ENCODE peak calls at places on chromosomes 12 and 14, in seven cellular contexts. M is neuronal stem cell, I is OCI-LY7, V is adipocyte, O is mucosa of descending colon, B is psoas muscle, Y is GM23338. Q is an unnamed sample.

GRCh38 chr14:80087411-80087810 is 123.9 kb downstream of the DIO2 start:
- DNase-seq in M (no peak), I (no peak), V (no peak), O (no peak), B (no peak), Y (no peak), Q (no peak)

GRCh38 chr12:126443977-126444376 is 1378.7 kb downstream of the AACS start:
- DNase-seq in M (no peak), I (no peak), V (no peak), O (no peak), B (no peak), Y (no peak), Q (no peak)

GRCh38 chr14:71438684-71439083 is 493.5 kb upstream of the RGS6 start:
- DNase-seq in M (no peak), I (no peak), V (no peak), O (no peak), B (no peak), Y (no peak), Q (no peak)

GRCh38 chr14:61536661-61537566 is 158.4 kb upstream of the HIF1A start:
- DNase-seq in M (no peak), I (no peak), V (no peak), O (no peak), B (no peak), Y (no peak), Q (no peak)

GRCh38 chr14:102813691-102814090 is 36.4 kb downstream of the TRAF3 start:
- DNase-seq in M (no peak), I (no peak), V (no peak), O (no peak), B (no peak), Y (no peak), Q (no peak)

GRCh38 chr12:122003646-122004611 is 17.8 kb upstream of the BCL7A start:
- DNase-seq in M (no peak), I (peak), V (peak), O (peak), B (no peak), Y (no peak), Q (no peak)

GRCh38 chr12:32437095-32437515 is 37.7 kb downstream of the FGD4 start:
- DNase-seq in M (no peak), I (no peak), V (peak), O (no peak), B (no peak), Y (no peak), Q (peak)

GRCh38 chr14:45015133-45015532 is 53.1 kb downstream of the TOGARAM1 start:
- DNase-seq in M (no peak), I (no peak), V (no peak), O (no peak), B (no peak), Y (no peak), Q (no peak)

GRCh38 chr14:42459171-42459685 is 852.6 kb downstream of the LRFN5 start:
- DNase-seq in M (no peak), I (no peak), V (no peak), O (no peak), B (no peak), Y (no peak), Q (no peak)

GRCh38 chr14:105083926-105084685 is 18.9 kb upstream of the GPR132 start:
- DNase-seq in M (no peak), I (no peak), V (no peak), O (no peak), B (no peak), Y (no peak), Q (no peak)

GRCh38 chr12:89393551-89394121 is 41.3 kb upstream of the DUSP6 start:
- DNase-seq in M (no peak), I (no peak), V (no peak), O (no peak), B (no peak), Y (no peak), Q (no peak)

GRCh38 chr12:131457028-131457310 is 253.9 kb upstream of the SFSWAP start:
- DNase-seq in M (no peak), I (no peak), V (no peak), O (no peak), B (no peak), Y (no peak), Q (no peak)

GRCh38 chr14:52840916-52841315 is 49.5 kb upstream of the GNPNAT1 start:
- DNase-seq in M (no peak), I (no peak), V (peak), O (no peak), B (no peak), Y (no peak), Q (peak)

GRCh38 chr12:39277416-39277815 is 165.5 kb downstream of the KIF21A start:
- DNase-seq in M (no peak), I (no peak), V (no peak), O (no peak), B (no peak), Y (no peak), Q (peak)

GRCh38 chr14:76922599-76922998 is 96.4 kb downstream of the LRRC74A start:
- DNase-seq in M (no peak), I (no peak), V (no peak), O (no peak), B (no peak), Y (peak), Q (no peak)

GRCh38 chr12:105935981-105936380 is 202.8 kb downstream of the NUAK1 start:
- DNase-seq in M (no peak), I (no peak), V (peak), O (no peak), B (no peak), Y (no peak), Q (peak)

GRCh38 chr14:100738704-100739131 is 12.0 kb downstream of the DLK1 start:
- DNase-seq in M (no peak), I (no peak), V (no peak), O (no peak), B (no peak), Y (no peak), Q (no peak)

GRCh38 chr12:51926718-51927117 is 19.4 kb downstream of the ACVRL1 start:
- DNase-seq in M (no peak), I (peak), V (no peak), O (no peak), B (no peak), Y (peak), Q (peak)

GRCh38 chr12:28023156-28023887 is 50.8 kb upstream of the PTHLH start:
- DNase-seq in M (no peak), I (no peak), V (peak), O (no peak), B (no peak), Y (no peak), Q (peak)

GRCh38 chr14:76143642-76144041 is 8.1 kb upstream of the GPATCH2L start:
- DNase-seq in M (no peak), I (no peak), V (no peak), O (no peak), B (no peak), Y (no peak), Q (no peak)

GRCh38 chr14:96592591-96593388 is 90.6 kb downstream of the PAPOLA start:
- DNase-seq in M (peak), I (no peak), V (peak), O (no peak), B (no peak), Y (peak), Q (peak)

GRCh38 chr12:122837306-122838265 is 2.3 kb downstream of the HIP1R start:
- DNase-seq in M (no peak), I (peak), V (no peak), O (no peak), B (no peak), Y (no peak), Q (peak)

GRCh38 chr12:26469801-26470200 is 274.4 kb downstream of the SSPN start:
- DNase-seq in M (no peak), I (no peak), V (no peak), O (no peak), B (no peak), Y (no peak), Q (no peak)

GRCh38 chr12:73421832-73422231 is 1115.8 kb upstream of the ATXN7L3B start:
- DNase-seq in M (no peak), I (no peak), V (peak), O (no peak), B (no peak), Y (no peak), Q (peak)

GRCh38 chr14:104350463-104351185 is 212.2 kb downstream of the KIF26A start:
- DNase-seq in M (no peak), I (no peak), V (peak), O (no peak), B (no peak), Y (no peak), Q (no peak)

GRCh38 chr14:77376380-77376770 is 519 bp downstream of the TMED8 start:
- DNase-seq in M (peak), I (peak), V (no peak), O (peak), B (peak), Y (peak), Q (peak)

GRCh38 chr12:103800252-103800771 is 40.7 kb downstream of the NT5DC3 start:
- DNase-seq in M (no peak), I (no peak), V (no peak), O (peak), B (peak), Y (no peak), Q (no peak)

GRCh38 chr14:73290279-73290678 is 53.0 kb downstream of the PAPLN start:
- DNase-seq in M (no peak), I (no peak), V (no peak), O (no peak), B (no peak), Y (no peak), Q (no peak)

GRCh38 chr12:102954143-102954542 is 3.3 kb upstream of the ASCL1 start:
- DNase-seq in M (no peak), I (no peak), V (no peak), O (no peak), B (no peak), Y (no peak), Q (no peak)

GRCh38 chr14:94752575-94752974 is 17.3 kb downstream of the GSC start:
- DNase-seq in M (no peak), I (no peak), V (no peak), O (no peak), B (no peak), Y (no peak), Q (no peak)

GRCh38 chr12:104285740-104286537 is 17.6 kb upstream of the EID3 start:
- DNase-seq in M (no peak), I (peak), V (peak), O (no peak), B (no peak), Y (no peak), Q (peak)

GRCh38 chr12:91663331-91663998 is 480.8 kb upstream of the DCN start:
- DNase-seq in M (no peak), I (no peak), V (no peak), O (no peak), B (no peak), Y (no peak), Q (no peak)

GRCh38 chr12:11927311-11927935 is 143.3 kb upstream of the BCL2L14 start:
- DNase-seq in M (peak), I (no peak), V (no peak), O (peak), B (no peak), Y (peak), Q (no peak)

GRCh38 chr14:104938960-104939359 is 14.3 kb downstream of the PLD4 start:
- DNase-seq in M (no peak), I (no peak), V (no peak), O (no peak), B (no peak), Y (no peak), Q (no peak)

GRCh38 chr14:68690106-68690960 is 102.5 kb downstream of the ZFP36L1 start:
- DNase-seq in M (no peak), I (no peak), V (no peak), O (no peak), B (no peak), Y (no peak), Q (no peak)

GRCh38 chr12:131673519-131674265 is 37.2 kb upstream of the SFSWAP start:
- DNase-seq in M (no peak), I (no peak), V (no peak), O (no peak), B (no peak), Y (no peak), Q (peak)

GRCh38 chr12:77343291-77343690 is 277.9 kb upstream of the E2F7 start:
- DNase-seq in M (no peak), I (no peak), V (peak), O (no peak), B (no peak), Y (no peak), Q (peak)

GRCh38 chr14:57087841-57088240 is 180.9 kb downstream of the EXOC5 start:
- DNase-seq in M (no peak), I (no peak), V (no peak), O (no peak), B (no peak), Y (no peak), Q (no peak)

GRCh38 chr14:57085043-57085442 is 183.7 kb downstream of the EXOC5 start:
- DNase-seq in M (no peak), I (no peak), V (no peak), O (no peak), B (no peak), Y (no peak), Q (no peak)

GRCh38 chr14:57089901-57090300 is 178.8 kb downstream of the EXOC5 start:
- DNase-seq in M (no peak), I (no peak), V (no peak), O (no peak), B (no peak), Y (no peak), Q (no peak)

GRCh38 chr14:57085801-57086200 is 182.9 kb downstream of the EXOC5 start:
- DNase-seq in M (no peak), I (no peak), V (no peak), O (no peak), B (no peak), Y (no peak), Q (no peak)

GRCh38 chr14:57086271-57087162 is 182.2 kb downstream of the EXOC5 start:
- DNase-seq in M (no peak), I (no peak), V (no peak), O (no peak), B (no peak), Y (no peak), Q (no peak)
- H3K4me3 ChIP-seq in M (no peak), I (no peak), V (no peak), O (no peak), B (no peak), Y (no peak), Q (no peak)

DNA sequence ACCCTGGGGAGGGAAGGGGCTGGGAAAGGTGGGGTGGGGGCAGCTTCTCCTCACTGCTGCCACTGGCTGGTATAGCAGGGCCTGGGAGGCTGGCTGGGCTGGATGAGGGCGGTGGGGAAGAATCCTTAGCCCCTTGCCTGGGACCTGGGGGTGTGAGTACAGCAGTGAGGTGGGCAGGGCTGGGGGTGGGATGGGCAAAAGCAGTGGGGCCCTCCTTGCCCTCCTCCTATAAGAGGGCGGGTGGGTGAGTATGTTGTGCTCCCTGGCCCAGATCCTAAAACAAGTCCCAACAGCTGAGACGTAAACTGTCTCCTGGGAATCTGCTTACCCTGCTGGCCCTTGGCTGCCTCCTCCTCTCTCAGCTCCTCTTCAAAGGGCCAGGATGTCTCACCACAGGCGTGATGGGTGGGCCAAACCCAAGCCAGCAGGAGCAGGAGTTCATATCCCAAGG is 2.2 kb downstream of the NCKAP5L start:
- DNase-seq in M (no peak), I (no peak), V (peak), O (no peak), B (no peak), Y (no peak), Q (peak)
- H3K4me3 ChIP-seq in M (peak), I (no peak), V (peak), O (no peak), B (peak), Y (no peak), Q (no peak)

GRCh38 chr12:45973526-45973925 is 16.8 kb downstream of the SCAF11 start:
- DNase-seq in M (no peak), I (no peak), V (peak), O (no peak), B (no peak), Y (no peak), Q (no peak)
- H3K4me3 ChIP-seq in M (no peak), I (no peak), V (no peak), O (no peak), B (no peak), Y (no peak), Q (no peak)

GRCh38 chr12:30063435-30063945 is 279.7 kb upstream of the TMTC1 start:
- DNase-seq in M (no peak), I (no peak), V (no peak), O (no peak), B (no peak), Y (no peak), Q (no peak)

GRCh38 chr12:30067156-30067555 is 283.4 kb upstream of the TMTC1 start:
- DNase-seq in M (no peak), I (no peak), V (peak), O (no peak), B (no peak), Y (no peak), Q (peak)

GRCh38 chr12:30064906-30065305 is 281.2 kb upstream of the TMTC1 start:
- DNase-seq in M (no peak), I (no peak), V (no peak), O (no peak), B (no peak), Y (no peak), Q (no peak)
- H3K4me3 ChIP-seq in M (no peak), I (no peak), V (no peak), O (no peak), B (no peak), Y (no peak), Q (no peak)

GRCh38 chr12:8036366-8036765 is 3.9 kb downstream of the FOXJ2 start:
- DNase-seq in M (no peak), I (no peak), V (no peak), O (no peak), B (peak), Y (no peak), Q (no peak)

GRCh38 chr12:8035440-8036010 is 3.0 kb downstream of the FOXJ2 start:
- DNase-seq in M (no peak), I (no peak), V (no peak), O (no peak), B (no peak), Y (no peak), Q (no peak)

GRCh38 chr12:8038659-8039114 is 6.2 kb downstream of the FOXJ2 start:
- DNase-seq in M (peak), I (no peak), V (peak), O (peak), B (peak), Y (peak), Q (peak)

GRCh38 chr12:8037947-8038346 is 5.4 kb downstream of the FOXJ2 start:
- DNase-seq in M (no peak), I (no peak), V (no peak), O (no peak), B (no peak), Y (peak), Q (peak)

GRCh38 chr12:8037046-8037663 is 4.6 kb downstream of the FOXJ2 start:
- DNase-seq in M (no peak), I (peak), V (no peak), O (no peak), B (no peak), Y (no peak), Q (no peak)
- H3K4me3 ChIP-seq in M (no peak), I (no peak), V (no peak), O (no peak), B (peak), Y (peak), Q (no peak)

DNA sequence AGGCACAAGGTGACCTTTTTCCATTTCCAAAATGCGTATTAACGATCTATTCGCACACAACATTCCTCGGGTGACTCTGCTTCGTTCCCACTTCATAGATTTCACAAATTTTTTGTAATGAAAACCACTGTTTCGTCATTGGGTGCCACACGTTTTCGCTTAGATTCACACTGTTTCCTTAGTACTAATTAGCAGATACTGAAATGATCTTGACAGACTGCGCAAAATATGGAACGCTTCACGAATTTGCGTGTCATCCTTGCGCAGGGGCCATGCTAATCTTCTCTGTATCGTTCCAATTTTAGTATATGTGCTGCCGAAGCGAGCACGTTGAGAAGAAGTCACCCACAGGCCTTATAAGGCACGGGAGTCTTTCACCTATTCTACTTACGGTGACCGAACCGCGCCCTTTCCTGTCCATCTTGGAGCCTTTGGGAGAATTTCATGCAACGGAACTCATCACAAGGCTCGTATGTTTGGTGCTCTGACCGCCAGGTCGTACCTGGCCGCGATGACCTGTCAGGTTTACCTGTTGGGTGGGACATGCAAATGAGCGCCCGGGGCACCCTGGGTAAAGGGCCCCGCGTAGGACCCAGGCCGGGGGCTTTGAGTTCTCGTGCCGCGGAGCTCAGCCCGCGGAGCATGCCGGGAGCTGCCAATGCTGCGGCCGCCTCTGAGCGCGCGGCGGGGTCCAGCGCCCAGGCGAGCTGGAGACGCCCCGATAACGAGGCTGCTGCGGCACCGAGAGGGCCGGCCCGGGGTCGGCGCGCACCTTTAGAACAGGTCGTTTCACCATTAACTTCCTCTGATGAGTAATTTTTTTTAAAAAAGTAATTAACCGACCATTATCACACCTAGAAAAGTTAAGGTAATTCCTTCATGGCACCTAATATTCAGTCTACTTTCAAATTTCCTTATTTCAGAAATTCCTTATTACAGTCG is at the start of gene RNU6-8:
- DNase-seq in M (peak), I (peak), V (peak), O (peak), B (peak), Y (peak), Q (peak)
- H3K4me3 ChIP-seq in M (peak), I (peak), V (peak), O (peak), B (peak), Y (peak), Q (peak)

DNA sequence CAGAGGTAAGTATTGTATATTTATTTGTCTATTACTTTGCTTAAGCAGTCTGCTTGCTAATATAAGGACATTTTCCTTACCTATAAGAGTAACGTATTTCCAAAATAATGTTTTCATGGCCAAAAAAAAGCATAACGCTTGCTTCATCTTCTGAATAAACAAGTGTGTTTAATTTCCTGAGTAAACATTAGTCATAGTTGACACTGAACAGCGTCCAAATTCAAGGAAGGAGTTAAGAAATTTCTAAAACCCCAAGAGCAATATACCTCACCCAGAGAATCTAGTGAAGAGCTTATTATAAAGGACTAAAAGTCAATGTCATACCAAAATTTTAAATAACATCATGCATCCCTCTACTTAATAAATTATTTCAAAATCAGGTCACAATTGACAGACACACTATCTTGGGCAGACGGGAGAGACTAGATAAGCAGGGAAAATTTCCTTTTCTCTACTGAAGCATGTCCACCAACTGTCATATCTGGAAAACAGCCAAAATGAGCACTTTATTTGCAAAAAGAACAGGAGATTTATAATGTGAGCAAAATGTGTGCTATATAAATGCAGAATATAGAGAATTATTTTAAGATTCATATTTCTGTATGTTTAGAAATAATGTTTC is 25.1 kb downstream of the ANKS1B start:
- DNase-seq in M (no peak), I (no peak), V (peak), O (no peak), B (no peak), Y (no peak), Q (peak)
- H3K4me3 ChIP-seq in M (no peak), I (no peak), V (peak), O (no peak), B (no peak), Y (no peak), Q (no peak)